ENCODE peak calls at places on chromosome 21, in ten cellular contexts. One of them, this sample, is unnamed.

GRCh38 chr21:26115346-26115745 is 55.2 kb downstream of the APP start:
- DNase-seq in H1: no peak
- DNase-seq in fibroblast of mammary gland: no peak
- DNase-seq in left ventricle myocardium inferior: no peak
- DNase-seq in heart left ventricle: no peak
- DNase-seq in CD4-positive, CD25-positive, alpha-beta regulatory T cell: no peak
- DNase-seq in cardiac fibroblast: peak; percentile 43
- DNase-seq in bronchial epithelial cell: no peak
- DNase-seq in Panc1: no peak
- DNase-seq in right atrium auricular region: no peak
- DNase-seq in this sample: no peak

GRCh38 chr21:28537371-28538079 is 455.2 kb downstream of the LTN1 start:
- DNase-seq in H1: no peak
- DNase-seq in fibroblast of mammary gland: peak; percentile 100
- DNase-seq in left ventricle myocardium inferior: no peak
- DNase-seq in heart left ventricle: no peak
- DNase-seq in CD4-positive, CD25-positive, alpha-beta regulatory T cell: no peak
- DNase-seq in cardiac fibroblast: peak; percentile 22
- DNase-seq in bronchial epithelial cell: peak; percentile 67
- DNase-seq in Panc1: no peak
- DNase-seq in right atrium auricular region: no peak
- DNase-seq in this sample: no peak

GRCh38 chr21:28904961-28905435 is 87.7 kb downstream of the LTN1 start:
- DNase-seq in H1: no peak
- DNase-seq in fibroblast of mammary gland: peak; percentile 17
- DNase-seq in left ventricle myocardium inferior: no peak
- DNase-seq in heart left ventricle: no peak
- DNase-seq in CD4-positive, CD25-positive, alpha-beta regulatory T cell: no peak
- DNase-seq in cardiac fibroblast: no peak
- DNase-seq in bronchial epithelial cell: no peak
- DNase-seq in Panc1: no peak
- DNase-seq in right atrium auricular region: no peak
- DNase-seq in this sample: no peak

GRCh38 chr21:36859744-36860501 is 106.5 kb downstream of the HLCS start:
- DNase-seq in H1: peak; percentile 83
- DNase-seq in fibroblast of mammary gland: peak; percentile 45
- DNase-seq in left ventricle myocardium inferior: peak; percentile 80
- DNase-seq in heart left ventricle: peak; percentile 86
- DNase-seq in CD4-positive, CD25-positive, alpha-beta regulatory T cell: no peak
- DNase-seq in cardiac fibroblast: peak; percentile 62
- DNase-seq in bronchial epithelial cell: peak; percentile 67
- DNase-seq in Panc1: peak; percentile 38
- DNase-seq in right atrium auricular region: peak; percentile 80
- DNase-seq in this sample: no peak

GRCh38 chr21:25999935-26000582 is 170.5 kb downstream of the APP start:
- DNase-seq in H1: no peak
- DNase-seq in fibroblast of mammary gland: no peak
- DNase-seq in left ventricle myocardium inferior: no peak
- DNase-seq in heart left ventricle: no peak
- DNase-seq in CD4-positive, CD25-positive, alpha-beta regulatory T cell: no peak
- DNase-seq in cardiac fibroblast: no peak
- DNase-seq in bronchial epithelial cell: no peak
- DNase-seq in Panc1: no peak
- DNase-seq in right atrium auricular region: no peak
- DNase-seq in this sample: no peak

GRCh38 chr21:25573409-25574206 is 33.7 kb downstream of the MRPL39 start:
- DNase-seq in H1: no peak
- DNase-seq in fibroblast of mammary gland: peak; percentile 97
- DNase-seq in left ventricle myocardium inferior: no peak
- DNase-seq in heart left ventricle: no peak
- DNase-seq in CD4-positive, CD25-positive, alpha-beta regulatory T cell: peak; percentile 36
- DNase-seq in cardiac fibroblast: peak; percentile 60
- DNase-seq in bronchial epithelial cell: peak; percentile 95
- DNase-seq in Panc1: peak; percentile 74
- DNase-seq in right atrium auricular region: no peak
- DNase-seq in this sample: no peak

GRCh38 chr21:21018841-21019240 is 20.6 kb downstream of the NCAM2 start:
- DNase-seq in H1: no peak
- DNase-seq in fibroblast of mammary gland: no peak
- DNase-seq in left ventricle myocardium inferior: no peak
- DNase-seq in heart left ventricle: no peak
- DNase-seq in CD4-positive, CD25-positive, alpha-beta regulatory T cell: no peak
- DNase-seq in cardiac fibroblast: peak; percentile 7
- DNase-seq in bronchial epithelial cell: no peak
- DNase-seq in Panc1: no peak
- DNase-seq in right atrium auricular region: no peak
- DNase-seq in this sample: no peak

GRCh38 chr21:17461014-17461413 is 51.8 kb upstream of the CXADR start:
- DNase-seq in H1: no peak
- DNase-seq in fibroblast of mammary gland: peak; percentile 93
- DNase-seq in left ventricle myocardium inferior: no peak
- DNase-seq in heart left ventricle: peak; percentile 68
- DNase-seq in CD4-positive, CD25-positive, alpha-beta regulatory T cell: no peak
- DNase-seq in cardiac fibroblast: peak; percentile 91
- DNase-seq in bronchial epithelial cell: peak; percentile 82
- DNase-seq in Panc1: no peak
- DNase-seq in right atrium auricular region: no peak
- DNase-seq in this sample: peak; percentile 50

GRCh38 chr21:35475006-35475405 is 425.9 kb upstream of the RUNX1 start:
- DNase-seq in H1: no peak
- DNase-seq in fibroblast of mammary gland: peak; percentile 52
- DNase-seq in left ventricle myocardium inferior: no peak
- DNase-seq in heart left ventricle: no peak
- DNase-seq in CD4-positive, CD25-positive, alpha-beta regulatory T cell: no peak
- DNase-seq in cardiac fibroblast: peak; percentile 66
- DNase-seq in bronchial epithelial cell: peak; percentile 16
- DNase-seq in Panc1: no peak
- DNase-seq in right atrium auricular region: no peak
- DNase-seq in this sample: no peak

GRCh38 chr21:39696620-39697019 is 48.4 kb upstream of the IGSF5 start:
- DNase-seq in H1: no peak
- DNase-seq in fibroblast of mammary gland: peak; percentile 9
- DNase-seq in left ventricle myocardium inferior: no peak
- DNase-seq in heart left ventricle: no peak
- DNase-seq in CD4-positive, CD25-positive, alpha-beta regulatory T cell: no peak
- DNase-seq in cardiac fibroblast: no peak
- DNase-seq in bronchial epithelial cell: no peak
- DNase-seq in Panc1: no peak
- DNase-seq in right atrium auricular region: no peak
- DNase-seq in this sample: no peak

GRCh38 chr21:25842925-25843324 is 108.2 kb downstream of the GABPA start:
- DNase-seq in H1: no peak
- DNase-seq in fibroblast of mammary gland: no peak
- DNase-seq in left ventricle myocardium inferior: no peak
- DNase-seq in heart left ventricle: no peak
- DNase-seq in CD4-positive, CD25-positive, alpha-beta regulatory T cell: no peak
- DNase-seq in cardiac fibroblast: no peak
- DNase-seq in bronchial epithelial cell: no peak
- DNase-seq in Panc1: no peak
- DNase-seq in right atrium auricular region: no peak
- DNase-seq in this sample: no peak

DNA sequence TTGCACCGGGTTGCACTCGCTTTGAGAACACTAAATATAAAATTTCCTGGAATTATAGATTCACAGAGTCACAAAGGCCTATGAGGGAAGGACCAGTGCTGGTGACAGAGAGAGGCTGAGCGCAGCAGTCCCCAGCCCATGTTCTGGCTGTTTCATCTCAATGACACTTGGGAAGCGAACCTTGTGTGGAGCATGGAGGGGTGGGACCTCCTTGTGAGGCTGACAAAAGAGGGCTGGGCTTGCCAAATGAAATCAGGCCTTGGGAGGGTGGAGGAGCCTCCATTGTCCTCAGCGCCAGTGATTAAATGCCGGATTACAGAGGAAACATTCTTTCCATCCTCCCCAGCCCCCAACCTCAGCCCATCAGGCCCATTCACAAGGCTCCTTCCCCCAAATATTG is 63.3 kb upstream of the PAXBP1 start:
- DNase-seq in H1: no peak
- DNase-seq in fibroblast of mammary gland: no peak
- DNase-seq in left ventricle myocardium inferior: no peak
- DNase-seq in heart left ventricle: no peak
- DNase-seq in CD4-positive, CD25-positive, alpha-beta regulatory T cell: no peak
- DNase-seq in cardiac fibroblast: no peak
- DNase-seq in bronchial epithelial cell: no peak
- DNase-seq in Panc1: no peak
- DNase-seq in right atrium auricular region: no peak
- DNase-seq in this sample: no peak
- H3K4me3 ChIP-seq in H1: no peak overlapping the region
- H3K4me3 ChIP-seq in fibroblast of mammary gland: no peak overlapping the region
- H3K4me3 ChIP-seq in left ventricle myocardium inferior: no peak overlapping the region
- H3K4me3 ChIP-seq in heart left ventricle: no peak overlapping the region
- H3K4me3 ChIP-seq in CD4-positive, CD25-positive, alpha-beta regulatory T cell: no peak overlapping the region
- H3K4me3 ChIP-seq in cardiac fibroblast: no peak overlapping the region
- H3K4me3 ChIP-seq in bronchial epithelial cell: no peak overlapping the region
- H3K4me3 ChIP-seq in Panc1: no peak overlapping the region
- H3K4me3 ChIP-seq in right atrium auricular region: no peak overlapping the region
- H3K4me3 ChIP-seq in this sample: no peak overlapping the region

GRCh38 chr21:34205811-34206635 is 132.6 kb downstream of the MRPS6 start:
- DNase-seq in H1: no peak
- DNase-seq in fibroblast of mammary gland: peak; percentile 54
- DNase-seq in left ventricle myocardium inferior: no peak
- DNase-seq in heart left ventricle: no peak
- DNase-seq in CD4-positive, CD25-positive, alpha-beta regulatory T cell: no peak
- DNase-seq in cardiac fibroblast: no peak
- DNase-seq in bronchial epithelial cell: peak; percentile 32
- DNase-seq in Panc1: no peak
- DNase-seq in right atrium auricular region: no peak
- DNase-seq in this sample: no peak
- H3K4me3 ChIP-seq in H1: no peak overlapping the region
- H3K4me3 ChIP-seq in fibroblast of mammary gland: no peak overlapping the region
- H3K4me3 ChIP-seq in left ventricle myocardium inferior: no peak overlapping the region
- H3K4me3 ChIP-seq in heart left ventricle: no peak overlapping the region
- H3K4me3 ChIP-seq in CD4-positive, CD25-positive, alpha-beta regulatory T cell: no peak overlapping the region
- H3K4me3 ChIP-seq in cardiac fibroblast: no peak overlapping the region
- H3K4me3 ChIP-seq in bronchial epithelial cell: no peak overlapping the region
- H3K4me3 ChIP-seq in Panc1: no peak overlapping the region
- H3K4me3 ChIP-seq in right atrium auricular region: no peak overlapping the region
- H3K4me3 ChIP-seq in this sample: no peak overlapping the region

GRCh38 chr21:42056996-42057689 is 14.0 kb upstream of the UMODL1 start:
- DNase-seq in H1: no peak
- DNase-seq in fibroblast of mammary gland: peak; percentile 36
- DNase-seq in left ventricle myocardium inferior: no peak
- DNase-seq in heart left ventricle: no peak
- DNase-seq in CD4-positive, CD25-positive, alpha-beta regulatory T cell: no peak
- DNase-seq in cardiac fibroblast: peak; percentile 67
- DNase-seq in bronchial epithelial cell: peak; percentile 83
- DNase-seq in Panc1: no peak
- DNase-seq in right atrium auricular region: no peak
- DNase-seq in this sample: no peak
- H3K4me3 ChIP-seq in H1: no peak overlapping the region
- H3K4me3 ChIP-seq in fibroblast of mammary gland: no peak overlapping the region
- H3K4me3 ChIP-seq in left ventricle myocardium inferior: no peak overlapping the region
- H3K4me3 ChIP-seq in heart left ventricle: no peak overlapping the region
- H3K4me3 ChIP-seq in CD4-positive, CD25-positive, alpha-beta regulatory T cell: no peak overlapping the region
- H3K4me3 ChIP-seq in cardiac fibroblast: no peak overlapping the region
- H3K4me3 ChIP-seq in bronchial epithelial cell: no peak overlapping the region
- H3K4me3 ChIP-seq in Panc1: no peak overlapping the region
- H3K4me3 ChIP-seq in right atrium auricular region: no peak overlapping the region
- H3K4me3 ChIP-seq in this sample: no peak overlapping the region

DNA sequence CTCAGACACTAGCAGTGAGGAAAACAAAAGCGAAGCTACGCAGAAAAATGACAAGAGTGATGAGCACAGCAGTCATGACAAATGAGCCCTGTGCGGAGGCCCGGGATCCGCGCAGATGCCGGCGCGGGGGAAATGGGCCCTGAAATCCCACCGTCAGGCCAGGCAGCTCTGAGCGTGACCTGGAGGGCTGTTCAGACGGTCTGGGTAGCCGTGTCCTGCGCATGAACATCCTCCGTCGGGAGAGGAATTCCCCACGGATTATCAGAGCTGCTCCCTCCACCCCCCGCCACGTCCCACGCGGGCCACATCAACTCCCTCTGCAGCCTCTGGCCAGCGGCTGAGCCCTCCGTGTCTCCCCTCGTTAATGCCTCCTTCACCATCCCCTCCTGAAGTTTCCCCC is 15.2 kb downstream of the PDE9A start:
- DNase-seq in H1: no peak
- DNase-seq in fibroblast of mammary gland: no peak
- DNase-seq in left ventricle myocardium inferior: no peak
- DNase-seq in heart left ventricle: no peak
- DNase-seq in CD4-positive, CD25-positive, alpha-beta regulatory T cell: no peak
- DNase-seq in cardiac fibroblast: no peak
- DNase-seq in bronchial epithelial cell: no peak
- DNase-seq in Panc1: no peak
- DNase-seq in right atrium auricular region: no peak
- DNase-seq in this sample: no peak
- H3K4me3 ChIP-seq in H1: no peak overlapping the region
- H3K4me3 ChIP-seq in fibroblast of mammary gland: no peak overlapping the region
- H3K4me3 ChIP-seq in left ventricle myocardium inferior: peak overlapping the region; percentile 30
- H3K4me3 ChIP-seq in heart left ventricle: peak overlapping the region; percentile 20
- H3K4me3 ChIP-seq in CD4-positive, CD25-positive, alpha-beta regulatory T cell: no peak overlapping the region
- H3K4me3 ChIP-seq in cardiac fibroblast: no peak overlapping the region
- H3K4me3 ChIP-seq in bronchial epithelial cell: no peak overlapping the region
- H3K4me3 ChIP-seq in Panc1: no peak overlapping the region
- H3K4me3 ChIP-seq in right atrium auricular region: no peak overlapping the region
- H3K4me3 ChIP-seq in this sample: no peak overlapping the region

DNA sequence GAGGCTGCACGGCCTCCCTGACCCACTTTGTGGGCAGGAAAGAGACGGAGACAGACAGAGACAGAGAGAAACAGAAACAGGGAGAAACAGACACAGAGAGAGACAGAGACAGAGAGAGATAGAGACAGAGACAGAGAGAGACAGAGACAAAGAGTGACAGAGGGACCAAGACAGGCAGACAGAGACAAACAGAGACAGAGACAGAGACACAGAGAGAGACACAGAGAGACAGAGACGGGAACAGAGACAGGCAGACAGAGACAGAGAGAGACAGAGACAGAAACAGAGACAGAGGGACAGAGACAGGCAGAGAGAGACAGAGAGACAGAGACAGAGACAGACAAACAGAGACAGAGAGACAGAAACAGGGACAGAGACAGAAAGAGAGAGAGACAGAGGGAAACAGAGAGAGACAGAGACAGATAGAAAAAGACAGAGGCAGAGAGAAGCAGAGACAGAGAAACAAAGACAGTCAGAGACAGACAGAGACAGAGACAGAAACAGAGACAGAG is 3.1 kb downstream of the COL6A1 start:
- DNase-seq in H1: no peak
- DNase-seq in fibroblast of mammary gland: no peak
- DNase-seq in left ventricle myocardium inferior: no peak
- DNase-seq in heart left ventricle: no peak
- DNase-seq in CD4-positive, CD25-positive, alpha-beta regulatory T cell: no peak
- DNase-seq in cardiac fibroblast: no peak
- DNase-seq in bronchial epithelial cell: no peak
- DNase-seq in Panc1: no peak
- DNase-seq in right atrium auricular region: no peak
- DNase-seq in this sample: no peak
- H3K4me3 ChIP-seq in H1: no peak overlapping the region
- H3K4me3 ChIP-seq in fibroblast of mammary gland: peak overlapping the region; percentile 80
- H3K4me3 ChIP-seq in left ventricle myocardium inferior: peak overlapping the region; percentile 99
- H3K4me3 ChIP-seq in heart left ventricle: peak overlapping the region; percentile 80
- H3K4me3 ChIP-seq in CD4-positive, CD25-positive, alpha-beta regulatory T cell: no peak overlapping the region
- H3K4me3 ChIP-seq in cardiac fibroblast: no peak overlapping the region
- H3K4me3 ChIP-seq in bronchial epithelial cell: no peak overlapping the region
- H3K4me3 ChIP-seq in Panc1: no peak overlapping the region
- H3K4me3 ChIP-seq in right atrium auricular region: no peak overlapping the region
- H3K4me3 ChIP-seq in this sample: no peak overlapping the region

GRCh38 chr21:45891388-45892155 is 90.0 kb upstream of the COL6A1 start:
- DNase-seq in H1: no peak
- DNase-seq in fibroblast of mammary gland: no peak
- DNase-seq in left ventricle myocardium inferior: no peak
- DNase-seq in heart left ventricle: no peak
- DNase-seq in CD4-positive, CD25-positive, alpha-beta regulatory T cell: no peak
- DNase-seq in cardiac fibroblast: no peak
- DNase-seq in bronchial epithelial cell: no peak
- DNase-seq in Panc1: no peak
- DNase-seq in right atrium auricular region: no peak
- DNase-seq in this sample: no peak
- H3K4me3 ChIP-seq in H1: no peak overlapping the region
- H3K4me3 ChIP-seq in fibroblast of mammary gland: no peak overlapping the region
- H3K4me3 ChIP-seq in left ventricle myocardium inferior: peak overlapping the region; percentile 33
- H3K4me3 ChIP-seq in heart left ventricle: peak overlapping the region; percentile 22
- H3K4me3 ChIP-seq in CD4-positive, CD25-positive, alpha-beta regulatory T cell: peak overlapping the region; percentile 26
- H3K4me3 ChIP-seq in cardiac fibroblast: no peak overlapping the region
- H3K4me3 ChIP-seq in bronchial epithelial cell: no peak overlapping the region
- H3K4me3 ChIP-seq in Panc1: no peak overlapping the region
- H3K4me3 ChIP-seq in right atrium auricular region: no peak overlapping the region
- H3K4me3 ChIP-seq in this sample: no peak overlapping the region